ENCODE peak calls at places on chromosomes 7 and 10, in four cellular contexts. U, L, H and S are unnamed samples.

GRCh38 chr7:18607025-18607424 is 111.5 kb downstream of the HDAC9 start:
- DNase-seq in U (no peak), L (no peak), H (no peak), S (no peak)

GRCh38 chr10:17787087-17787942 is 21.8 kb upstream of the MRC1 start:
- DNase-seq in U (no peak), L (no peak), H (peak), S (no peak)

GRCh38 chr10:93518531-93518930 is 22.1 kb downstream of the CEP55 start:
- DNase-seq in U (no peak), L (no peak), H (no peak), S (no peak)

GRCh38 chr10:96697026-96697425 is 23.3 kb downstream of the PIK3AP1 start:
- DNase-seq in U (no peak), L (no peak), H (no peak), S (no peak)

GRCh38 chr10:61634711-61635110 is 28.0 kb upstream of the CABCOCO1 start:
- DNase-seq in U (no peak), L (no peak), H (no peak), S (no peak)

GRCh38 chr10:127999291-127999690 is 92.4 kb downstream of the PTPRE start:
- DNase-seq in U (no peak), L (no peak), H (no peak), S (no peak)

GRCh38 chr10:106566871-106567270 is 597.6 kb downstream of the SORCS1 start:
- DNase-seq in U (no peak), L (no peak), H (no peak), S (no peak)

GRCh38 chr10:121595806-121596667 is 2.2 kb downstream of the FGFR2 start:
- DNase-seq in U (no peak), L (no peak), H (no peak), S (no peak)

GRCh38 chr10:51832652-51833383 is 133.4 kb upstream of the CSTF2T start:
- DNase-seq in U (no peak), L (no peak), H (peak), S (no peak)

GRCh38 chr10:63003816-63004453 is 129.2 kb upstream of the NRBF2 start:
- DNase-seq in U (no peak), L (peak), H (no peak), S (no peak)

GRCh38 chr10:77970869-77971803 is 44.6 kb upstream of the DLG5 start:
- DNase-seq in U (peak), L (no peak), H (peak), S (no peak)

GRCh38 chr10:100020883-100021248 is 11.1 kb upstream of the DNMBP start:
- DNase-seq in U (no peak), L (no peak), H (no peak), S (no peak)

GRCh38 chr7:64628721-64629120 is 37.2 kb upstream of the ZNF107 start:
- DNase-seq in U (peak), L (no peak), H (no peak), S (no peak)

GRCh38 chr7:97973206-97973658 is 16.8 kb downstream of the OCM2 start:
- DNase-seq in U (no peak), L (no peak), H (no peak), S (no peak)

GRCh38 chr7:143331179-143331825 is 15.4 kb downstream of the CLCN1 start:
- DNase-seq in U (no peak), L (no peak), H (peak), S (no peak)

GRCh38 chr10:22992075-22992474 is 64.2 kb downstream of the ARMC3 start:
- DNase-seq in U (no peak), L (no peak), H (no peak), S (no peak)

GRCh38 chr7:158646766-158647474 is 57.7 kb downstream of the NCAPG2 start:
- DNase-seq in U (no peak), L (no peak), H (no peak), S (no peak)

GRCh38 chr7:123750389-123751230 is 1.8 kb upstream of the WASL start:
- DNase-seq in U (no peak), L (no peak), H (no peak), S (no peak)

GRCh38 chr7:135661311-135662122 is 797 bp upstream of the STMP1 start:
- DNase-seq in U (no peak), L (no peak), H (no peak), S (no peak)

GRCh38 chr7:157004050-157004838 is 6.2 kb downstream of the MNX1 start:
- DNase-seq in U (no peak), L (no peak), H (no peak), S (no peak)

GRCh38 chr10:114053946-114054345 is 10.3 kb downstream of the ADRB1 start:
- DNase-seq in U (no peak), L (no peak), H (peak), S (no peak)

GRCh38 chr7:157278791-157279678 is 57.8 kb upstream of the DNAJB6 start:
- DNase-seq in U (peak), L (no peak), H (no peak), S (no peak)

GRCh38 chr10:70232155-70232858 is 922 bp downstream of the PPA1 start:
- DNase-seq in U (peak), L (peak), H (no peak), S (peak)

GRCh38 chr10:123571978-123572377 is 94.2 kb upstream of the GPR26 start:
- DNase-seq in U (no peak), L (no peak), H (no peak), S (no peak)

GRCh38 chr10:97407211-97407951 is 6.2 kb upstream of the RRP12 start:
- DNase-seq in U (peak), L (peak), H (peak), S (peak)

GRCh38 chr7:130210181-130210935 is 2.7 kb downstream of the SSMEM1 start:
- DNase-seq in U (no peak), L (no peak), H (no peak), S (no peak)

GRCh38 chr10:71351628-71352319 is 32.7 kb downstream of the SLC29A3 start:
- DNase-seq in U (peak), L (no peak), H (no peak), S (no peak)

GRCh38 chr7:127976056-127976455 is 55.2 kb downstream of the LRRC4 start:
- DNase-seq in U (no peak), L (no peak), H (no peak), S (no peak)

GRCh38 chr7:39688611-39689485 is 65.5 kb downstream of the RALA start:
- DNase-seq in U (no peak), L (no peak), H (no peak), S (no peak)

GRCh38 chr10:108434818-108435217 is 1270.3 kb upstream of the SORCS1 start:
- DNase-seq in U (no peak), L (no peak), H (no peak), S (no peak)

GRCh38 chr10:88091490-88092061 is 228.2 kb downstream of the PTEN start:
- DNase-seq in U (no peak), L (peak), H (no peak), S (peak)

GRCh38 chr10:47268696-47269095 is 31.3 kb upstream of the GDF10 start:
- DNase-seq in U (no peak), L (no peak), H (no peak), S (no peak)

GRCh38 chr7:24732646-24733413 is 24.4 kb downstream of the GSDME start:
- DNase-seq in U (no peak), L (no peak), H (peak), S (no peak)

GRCh38 chr10:110893559-110894179 is 21.9 kb downstream of the PDCD4 start:
- DNase-seq in U (no peak), L (peak), H (no peak), S (no peak)

GRCh38 chr10:124354411-124355382 is 64.0 kb downstream of the OAT start:
- DNase-seq in U (peak), L (no peak), H (peak), S (no peak)

GRCh38 chr10:62268399-62269076 is at the start of gene RTKN2:
- DNase-seq in U (peak), L (peak), H (no peak), S (peak)

GRCh38 chr10:106515206-106515790 is 649.2 kb downstream of the SORCS1 start:
- DNase-seq in U (no peak), L (no peak), H (no peak), S (no peak)

GRCh38 chr7:74604326-74605020 is 53.0 kb upstream of the GTF2I start:
- DNase-seq in U (peak), L (no peak), H (no peak), S (no peak)